ENCODE peak calls at places on chromosome 4, in seven cellular contexts. A is fibroblast of the aortic adventitia, W is H4, R is A549, F is GM19239, C is T-helper 1 cell, D is spleen. I is an unnamed sample.

GRCh38 chr4:8324640-8325239 is 55.2 kb downstream of the HTRA3 start:
- DNase-seq in D (no peak), R (no peak), C (no peak), F (no peak), W (no peak), A (peak), I (peak)

GRCh38 chr4:144302704-144303536 is 162.4 kb upstream of the GYPA start:
- DNase-seq in F (no peak), D (no peak), C (no peak), A (no peak), W (no peak), R (no peak), I (no peak)

GRCh38 chr4:94536649-94537464 is 85.1 kb downstream of the PDLIM5 start:
- DNase-seq in W (no peak), D (no peak), C (no peak), F (no peak), R (no peak), A (peak), I (no peak)

GRCh38 chr4:144300616-144301015 is 160.1 kb upstream of the GYPA start:
- DNase-seq in W (no peak), C (no peak), R (no peak), D (no peak), F (no peak), A (no peak), I (no peak)

GRCh38 chr4:3365871-3366842 is 73.3 kb downstream of the RGS12 start:
- DNase-seq in A (no peak), D (peak), W (no peak), R (no peak), F (no peak), C (no peak), I (no peak)

GRCh38 chr4:19969492-19969891 is 282.2 kb upstream of the SLIT2 start:
- DNase-seq in F (no peak), C (no peak), D (no peak), W (no peak), R (no peak), A (no peak), I (no peak)

GRCh38 chr4:110808371-110808878 is 185.5 kb upstream of the PITX2 start:
- DNase-seq in R (peak), C (no peak), F (peak), D (no peak), A (peak), W (peak), I (no peak)

GRCh38 chr4:123042095-123042494 is 119.7 kb upstream of the NUDT6 start:
- DNase-seq in C (no peak), W (no peak), D (no peak), A (no peak), R (no peak), F (no peak), I (no peak)

GRCh38 chr4:94548571-94548970 is 96.8 kb downstream of the PDLIM5 start:
- DNase-seq in C (no peak), R (peak), F (no peak), W (peak), D (no peak), A (peak), I (no peak)

GRCh38 chr4:51884606-51885005 is 41.7 kb downstream of the DCUN1D4 start:
- DNase-seq in F (no peak), A (no peak), C (no peak), R (no peak), D (no peak), W (no peak), I (no peak)

GRCh38 chr4:7933631-7934510 is 5.8 kb downstream of the AFAP1 start:
- DNase-seq in R (no peak), D (no peak), W (no peak), C (no peak), A (peak), F (no peak), I (no peak)

GRCh38 chr4:931194-931959 is 739 bp downstream of the GAK start:
- DNase-seq in W (no peak), A (peak), D (no peak), C (no peak), F (no peak), R (no peak), I (peak)

GRCh38 chr4:76781698-76782595 is 116.0 kb downstream of the SOWAHB start:
- DNase-seq in W (peak), R (peak), F (no peak), C (no peak), D (no peak), A (peak), I (no peak)

GRCh38 chr4:2273221-2273620 is 11.3 kb upstream of the MXD4 start:
- DNase-seq in W (no peak), A (no peak), F (no peak), R (no peak), C (no peak), D (peak), I (no peak)

GRCh38 chr4:74387790-74388189 is 22.8 kb downstream of the EREG start:
- DNase-seq in W (no peak), R (no peak), A (no peak), D (no peak), F (no peak), C (no peak), I (no peak)

GRCh38 chr4:113645771-113646455 is 115.6 kb downstream of the CAMK2D start:
- DNase-seq in D (no peak), R (peak), F (no peak), C (no peak), A (peak), W (peak), I (no peak)

GRCh38 chr4:5996641-5997040 is 21.6 kb downstream of the C4orf50 start:
- DNase-seq in C (no peak), R (no peak), D (no peak), W (no peak), A (no peak), F (no peak), I (peak)